ENCODE peak calls at places on chromosomes 4 and X, in seven cellular contexts. X, T, H, S, Z, G and J are unnamed samples.

GRCh38 chr4:73865697-73866096 is 3.5 kb upstream of the CXCL1 start:
- DNase-seq in T (no peak), Z (no peak), H (no peak), X (no peak), S (no peak), G (no peak), J (no peak)

GRCh38 chrX:2677764-2678163 is 13.3 kb upstream of the CD99 start:
- DNase-seq in T (no peak), S (peak; percentile 96), H (peak; percentile 72), G (peak; percentile 53), Z (peak; percentile 88), X (peak; percentile 89), J (no peak)

GRCh38 chrX:68903111-68903510 is 74.3 kb downstream of the EFNB1 start:
- DNase-seq in G (no peak), X (no peak), Z (no peak), H (no peak), T (no peak), S (no peak), J (no peak)

GRCh38 chrX:118901991-118902390 is 72.4 kb upstream of the LONRF3 start:
- DNase-seq in H (no peak), S (no peak), Z (no peak), X (no peak), T (no peak), G (no peak), J (no peak)

GRCh38 chr4:3780347-3781171 is 14.4 kb downstream of the ADRA2C start:
- DNase-seq in H (peak; percentile 68), S (no peak), T (peak; percentile 69), X (no peak), G (no peak), Z (peak; percentile 34), J (no peak)

GRCh38 chrX:80511969-80512760 is 91.9 kb downstream of the TENT5D start:
- DNase-seq in H (no peak), S (no peak), Z (no peak), X (no peak), G (no peak), T (peak; percentile 30), J (no peak)

GRCh38 chr4:47945930-47946726 is 31.7 kb upstream of the NFXL1 start:
- DNase-seq in T (no peak), S (no peak), X (no peak), Z (no peak), H (no peak), G (no peak), J (no peak)

GRCh38 chr4:3234171-3235029 is 14.6 kb upstream of the MSANTD1 start:
- DNase-seq in S (no peak), X (no peak), G (no peak), T (no peak), Z (peak; percentile 49), H (peak; percentile 67), J (no peak)

GRCh38 chrX:29841750-29842149 is 373.6 kb upstream of the MAGEB2 start:
- DNase-seq in H (no peak), T (no peak), S (no peak), X (no peak), Z (no peak), G (no peak), J (no peak)

GRCh38 chr4:32417113-32417704 is 1697.0 kb downstream of the PCDH7 start:
- DNase-seq in T (no peak), Z (no peak), X (no peak), G (no peak), H (no peak), S (no peak), J (no peak)

GRCh38 chr4:164154416-164154815 is 599.5 kb upstream of the SMIM31 start:
- DNase-seq in T (no peak), X (no peak), G (no peak), Z (no peak), H (no peak), S (no peak), J (no peak)

GRCh38 chr4:122746485-122746965 is 14.0 kb downstream of the BBS12 start:
- DNase-seq in X (no peak), H (no peak), Z (no peak), T (no peak), S (no peak), G (no peak), J (no peak)

GRCh38 chr4:128811571-128812359 is 2.3 kb downstream of the JADE1 start:
- DNase-seq in S (peak; percentile 94), X (peak; percentile 95), T (peak; percentile 93), H (peak; percentile 97), Z (peak; percentile 96), G (peak; percentile 90), J (peak; percentile 84)

GRCh38 chr4:120843840-120844527 is 78.5 kb downstream of the PRDM5 start:
- DNase-seq in H (peak; percentile 78), Z (peak; percentile 40), S (no peak), T (peak; percentile 70), G (peak; percentile 58), X (no peak), J (no peak)

GRCh38 chrX:71454222-71454621 is 78.7 kb upstream of the OGT start:
- DNase-seq in X (no peak), G (no peak), S (peak; percentile 52), H (no peak), Z (no peak), T (no peak), J (no peak)

GRCh38 chr4:56388311-56388710 is 1.0 kb upstream of the AASDH start:
- DNase-seq in Z (no peak), H (no peak), X (no peak), S (no peak), T (no peak), G (no peak), J (no peak)

GRCh38 chrX:50721771-50722521 is 92.0 kb downstream of the SHROOM4 start:
- DNase-seq in G (no peak), S (no peak), H (no peak), T (no peak), X (no peak), Z (no peak), J (no peak)

GRCh38 chr4:3486556-3487270 is 23.6 kb downstream of the DOK7 start:
- DNase-seq in S (no peak), G (no peak), T (peak; percentile 61), Z (peak; percentile 65), H (no peak), X (no peak), J (no peak)

DNA sequence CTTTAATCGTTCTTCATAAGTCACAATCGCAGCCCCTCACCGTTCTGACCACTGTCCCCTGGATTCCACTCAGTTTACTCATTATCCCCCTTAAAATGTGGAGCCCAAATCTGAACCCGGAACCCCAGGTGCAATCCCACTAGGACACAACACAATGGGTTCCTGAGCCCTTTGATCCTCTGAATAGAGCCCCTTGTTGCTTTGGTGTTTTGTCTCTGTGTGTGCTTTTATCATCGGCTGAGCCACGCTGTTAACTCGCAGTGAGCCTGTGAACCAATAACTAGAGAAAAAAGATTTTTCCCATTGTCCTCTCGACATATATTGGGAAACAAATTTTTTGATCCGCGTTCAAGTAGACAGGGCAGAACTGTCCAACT is 654 bp upstream of the PDHA1 start:
- DNase-seq in X (no peak), G (no peak), T (no peak), S (no peak), Z (no peak), H (no peak), J (no peak)
- H3K27ac ChIP-seq in X (peak overlapping the region; percentile 80), G (peak overlapping the region; percentile 97), T (peak overlapping the region; percentile 74), S (peak overlapping the region; percentile 92), Z (peak overlapping the region; percentile 74), H (peak overlapping the region; percentile 67), J (peak overlapping the region; percentile 37)

GRCh38 chr4:41142946-41143720 is 71.2 kb downstream of the APBB2 start:
- DNase-seq in X (peak; percentile 81), G (peak; percentile 39), H (no peak), T (no peak), S (peak; percentile 73), Z (peak; percentile 49), J (no peak)

GRCh38 chr4:41145571-41146078 is 68.7 kb downstream of the APBB2 start:
- DNase-seq in T (no peak), G (no peak), X (no peak), Z (no peak), S (no peak), H (no peak), J (peak; percentile 52)

GRCh38 chr4:41143721-41144379 is 70.5 kb downstream of the APBB2 start:
- DNase-seq in Z (no peak), X (no peak), T (no peak), S (no peak), G (no peak), H (no peak), J (no peak)

GRCh38 chr4:41146196-41146595 is 68.1 kb downstream of the APBB2 start:
- DNase-seq in G (no peak), S (no peak), Z (no peak), T (no peak), X (no peak), H (no peak), J (no peak)

DNA sequence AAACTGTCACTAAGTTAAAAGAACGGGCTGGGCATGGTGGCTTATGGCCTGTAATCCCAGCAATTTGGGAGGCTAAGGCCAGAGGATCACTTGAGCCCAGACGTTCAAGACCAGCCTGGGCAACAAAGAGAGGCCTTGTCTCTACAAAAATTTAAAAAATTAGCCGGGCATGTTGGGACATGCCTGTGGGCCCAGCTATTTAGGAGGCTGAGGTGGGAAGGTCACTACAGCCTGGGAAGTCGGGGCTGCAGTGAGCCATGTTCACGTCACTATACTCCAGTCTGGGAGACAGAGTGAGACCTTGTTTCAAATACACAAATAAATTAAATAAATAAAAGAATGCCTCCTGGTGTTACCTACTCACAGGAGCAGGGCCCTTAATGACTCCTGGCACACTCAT is 69.5 kb downstream of the APBB2 start:
- DNase-seq in G (no peak), T (no peak), Z (no peak), X (no peak), S (no peak), H (no peak), J (no peak)
- H3K27ac ChIP-seq in G (peak overlapping the region; percentile 82), T (no peak overlapping the region), Z (peak overlapping the region; percentile 73), X (peak overlapping the region; percentile 80), S (peak overlapping the region; percentile 11), H (peak overlapping the region; percentile 85), J (peak overlapping the region; percentile 97)

GRCh38 chr4:173642509-173642908 is 112.5 kb upstream of the HAND2 start:
- DNase-seq in H (no peak), T (peak; percentile 61), G (no peak), S (no peak), X (no peak), Z (no peak), J (no peak)
- H3K27ac ChIP-seq in H (no peak overlapping the region), T (peak overlapping the region; percentile 64), G (no peak overlapping the region), S (no peak overlapping the region), X (no peak overlapping the region), Z (peak overlapping the region; percentile 23), J (no peak overlapping the region)

DNA sequence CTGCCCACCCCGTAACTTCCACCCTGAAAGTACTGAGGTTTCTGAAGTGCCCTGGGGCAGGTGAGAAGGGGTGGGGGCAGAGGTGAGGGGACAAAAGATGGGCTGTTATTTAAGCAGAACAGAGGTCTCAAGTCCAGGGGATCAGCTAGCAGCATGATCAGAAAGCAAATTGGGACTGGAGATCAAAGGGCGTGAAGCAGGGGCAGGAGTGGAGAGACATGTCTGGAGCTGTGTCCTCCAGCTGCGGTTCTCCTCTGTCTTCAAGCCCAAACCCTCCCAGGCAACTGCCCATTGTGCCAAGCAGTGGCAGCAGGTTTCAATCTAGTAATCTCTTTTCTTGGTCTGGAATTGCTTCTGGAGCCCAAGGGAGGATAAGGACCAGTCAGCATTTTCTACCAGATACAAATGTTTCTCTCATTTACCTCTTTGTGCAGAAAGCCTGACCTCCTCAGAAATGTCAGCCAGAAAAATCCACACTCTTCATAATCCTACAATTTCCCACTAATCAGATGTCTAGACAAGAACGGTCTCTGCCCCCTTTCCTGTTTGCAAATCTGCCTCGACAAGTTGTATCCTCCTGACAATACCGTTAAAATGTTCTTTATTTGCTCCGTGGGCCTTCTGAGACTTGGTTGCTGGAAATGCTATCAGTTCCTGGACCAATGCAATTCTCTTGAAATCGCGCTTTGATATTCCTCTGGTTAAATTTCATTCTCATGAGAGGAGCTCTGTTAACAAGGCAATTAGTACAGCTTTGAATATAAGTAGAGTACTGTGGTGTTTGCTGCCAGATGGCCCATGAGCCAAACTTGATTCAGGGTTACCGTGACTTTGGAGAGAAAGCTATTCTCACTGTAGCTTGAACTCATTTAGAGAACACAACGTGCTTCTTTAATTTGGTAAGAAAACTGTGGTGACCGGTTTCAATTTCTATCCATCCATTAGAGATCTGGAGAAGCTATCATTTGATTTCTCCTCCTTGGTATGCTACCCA is 23.1 kb upstream of the RASL11B start:
- DNase-seq in S (no peak), T (no peak), H (no peak), Z (peak; percentile 65), X (no peak), G (no peak), J (no peak)
- H3K27ac ChIP-seq in S (no peak overlapping the region), T (no peak overlapping the region), H (no peak overlapping the region), Z (no peak overlapping the region), X (no peak overlapping the region), G (no peak overlapping the region), J (no peak overlapping the region)